ENCODE peak calls at places on chromosomes 13 and 19, in six cellular contexts. Y is fibroblast of pulmonary artery; T is CD8-positive, alpha-beta T cell; E is tibial nerve; L is ovary; W is uterus. Q is an unnamed sample.

GRCh38 chr13:27007166-27007565 is 164.4 kb downstream of the USP12 start:
- DNase-seq in Y (no peak), T (no peak), E (no peak), L (no peak), W (no peak), Q (no peak)

GRCh38 chr13:90420683-90421082 is 926.8 kb upstream of the MIR17HG start:
- DNase-seq in Y (peak), T (no peak), E (no peak), L (no peak), W (no peak), Q (no peak)

GRCh38 chr13:45441633-45442032 is 23.1 kb upstream of the COG3 start:
- DNase-seq in Y (peak), T (no peak), E (no peak), L (no peak), W (no peak), Q (no peak)

GRCh38 chr19:51460164-51460992 is 2.1 kb upstream of the SIGLEC8 start:
- DNase-seq in Y (peak), T (no peak), E (no peak), L (no peak), W (no peak), Q (no peak)

GRCh38 chr13:30648522-30649012 is 30.8 kb downstream of the USPL1 start:
- DNase-seq in Y (no peak), T (no peak), E (no peak), L (no peak), W (no peak), Q (no peak)

GRCh38 chr13:34020388-34020787 is 202.4 kb downstream of the RFC3 start:
- DNase-seq in Y (no peak), T (no peak), E (no peak), L (no peak), W (no peak), Q (no peak)

GRCh38 chr19:48713041-48713863 is 6.3 kb downstream of the MAMSTR start:
- DNase-seq in Y (no peak), T (no peak), E (no peak), L (peak), W (no peak), Q (no peak)

GRCh38 chr13:100459747-100460146 is 128.8 kb downstream of the GGACT start:
- DNase-seq in Y (no peak), T (no peak), E (no peak), L (no peak), W (no peak), Q (no peak)

GRCh38 chr13:71303144-71303543 is 563.9 kb downstream of the DACH1 start:
- DNase-seq in Y (peak), T (no peak), E (no peak), L (no peak), W (no peak), Q (no peak)

GRCh38 chr13:101978546-101979315 is 423.1 kb downstream of the FGF14 start:
- DNase-seq in Y (no peak), T (no peak), E (no peak), L (no peak), W (no peak), Q (no peak)

GRCh38 chr19:52748336-52748950 is 13.6 kb upstream of the ZNF611 start:
- DNase-seq in Y (peak), T (no peak), E (no peak), L (no peak), W (peak), Q (no peak)

GRCh38 chr13:102847272-102848234 is 1.7 kb downstream of the ERCC5 start:
- DNase-seq in Y (peak), T (no peak), E (no peak), L (no peak), W (no peak), Q (no peak)

GRCh38 chr13:20993661-20994440 is 67.5 kb downstream of the LATS2 start:
- DNase-seq in Y (peak), T (no peak), E (no peak), L (no peak), W (no peak), Q (no peak)

GRCh38 chr13:77820431-77821149 is 98.0 kb downstream of the EDNRB start:
- DNase-seq in Y (no peak), T (no peak), E (no peak), L (no peak), W (no peak), Q (no peak)
- TF ChIP-seq CTCF in Y (peak), T (no peak), E (no peak), L (no peak), W (no peak), Q (no peak)

GRCh38 chr19:47156861-47157454 is 26.3 kb downstream of the SAE1 start:
- DNase-seq in Y (no peak), T (peak), E (no peak), L (no peak), W (no peak), Q (no peak)
- H3K4me3 ChIP-seq in Y (no peak), T (peak), E (no peak), L (no peak), W (no peak), Q (no peak)

GRCh38 chr19:41959056-41960053 is at the start of gene RABAC1:
- DNase-seq in Y (peak), T (peak), E (peak), L (peak), W (peak), Q (peak)
- TF ChIP-seq CTCF in Y (peak), T (peak), E (no peak), L (no peak), W (no peak), Q (no peak)

GRCh38 chr13:49498211-49498610 is 2.5 kb downstream of the PHF11 start:
- DNase-seq in Y (no peak), T (no peak), E (no peak), L (no peak), W (no peak), Q (no peak)
- H3K4me3 ChIP-seq in Y (no peak), T (no peak), E (no peak), L (no peak), W (no peak), Q (no peak)

GRCh38 chr19:33217881-33218280 is 7.8 kb downstream of the SLC7A10 start:
- DNase-seq in Y (no peak), T (no peak), E (no peak), L (no peak), W (no peak), Q (peak)

GRCh38 chr19:33221641-33222040 is 4.0 kb downstream of the SLC7A10 start:
- DNase-seq in Y (no peak), T (no peak), E (no peak), L (no peak), W (no peak), Q (no peak)

GRCh38 chr19:33220735-33221134 is 4.9 kb downstream of the SLC7A10 start:
- DNase-seq in Y (no peak), T (no peak), E (no peak), L (no peak), W (no peak), Q (no peak)

GRCh38 chr19:33220115-33220514 is 5.5 kb downstream of the SLC7A10 start:
- DNase-seq in Y (no peak), T (no peak), E (no peak), L (no peak), W (no peak), Q (no peak)

GRCh38 chr19:33219261-33219812 is 6.3 kb downstream of the SLC7A10 start:
- DNase-seq in Y (no peak), T (no peak), E (no peak), L (no peak), W (no peak), Q (peak)
- TF ChIP-seq CTCF in Y (peak), T (no peak), E (peak), L (no peak), W (no peak), Q (no peak)

DNA sequence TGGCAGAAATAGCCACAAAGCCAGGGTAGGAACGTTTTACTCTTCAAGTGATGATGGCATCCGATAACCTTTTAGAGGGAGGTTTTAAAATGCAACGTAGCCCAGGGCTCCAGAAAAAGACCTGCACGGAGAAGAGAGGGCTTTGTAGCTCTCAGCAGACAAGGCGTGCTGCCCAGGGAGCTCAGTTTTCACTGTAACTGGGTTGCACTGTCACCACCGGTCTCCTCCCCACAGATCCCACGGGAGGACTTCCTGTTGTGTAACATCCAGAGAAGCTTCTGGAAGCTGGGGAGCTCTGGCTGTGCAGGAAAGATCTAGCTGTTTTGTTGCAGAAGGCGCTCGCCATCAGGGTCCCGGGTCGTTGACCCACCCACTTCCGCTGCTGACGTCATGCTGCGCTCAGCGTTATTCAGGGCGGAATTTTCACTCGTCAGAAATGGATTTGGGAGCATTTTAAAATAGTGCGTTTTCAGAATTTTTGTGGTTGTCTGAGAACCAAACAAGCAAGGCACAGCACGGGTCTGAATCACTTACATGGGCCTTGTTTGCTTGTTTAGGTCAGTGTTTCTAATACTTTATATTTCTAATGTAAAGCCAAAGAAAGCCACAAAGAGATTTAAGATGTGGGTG is 50.8 kb downstream of the ATP11A start:
- DNase-seq in Y (peak), T (no peak), E (peak), L (peak), W (peak), Q (peak)
- H3K4me3 ChIP-seq in Y (no peak), T (no peak), E (no peak), L (no peak), W (no peak), Q (no peak)

GRCh38 chr13:80273717-80274116 is 67.2 kb downstream of the SPRY2 start:
- DNase-seq in Y (no peak), T (no peak), E (no peak), L (no peak), W (no peak), Q (no peak)

GRCh38 chr13:80274643-80275042 is 66.3 kb downstream of the SPRY2 start:
- DNase-seq in Y (no peak), T (no peak), E (no peak), L (no peak), W (no peak), Q (no peak)

GRCh38 chr13:80278706-80279105 is 62.2 kb downstream of the SPRY2 start:
- DNase-seq in Y (no peak), T (no peak), E (no peak), L (no peak), W (no peak), Q (peak)

DNA sequence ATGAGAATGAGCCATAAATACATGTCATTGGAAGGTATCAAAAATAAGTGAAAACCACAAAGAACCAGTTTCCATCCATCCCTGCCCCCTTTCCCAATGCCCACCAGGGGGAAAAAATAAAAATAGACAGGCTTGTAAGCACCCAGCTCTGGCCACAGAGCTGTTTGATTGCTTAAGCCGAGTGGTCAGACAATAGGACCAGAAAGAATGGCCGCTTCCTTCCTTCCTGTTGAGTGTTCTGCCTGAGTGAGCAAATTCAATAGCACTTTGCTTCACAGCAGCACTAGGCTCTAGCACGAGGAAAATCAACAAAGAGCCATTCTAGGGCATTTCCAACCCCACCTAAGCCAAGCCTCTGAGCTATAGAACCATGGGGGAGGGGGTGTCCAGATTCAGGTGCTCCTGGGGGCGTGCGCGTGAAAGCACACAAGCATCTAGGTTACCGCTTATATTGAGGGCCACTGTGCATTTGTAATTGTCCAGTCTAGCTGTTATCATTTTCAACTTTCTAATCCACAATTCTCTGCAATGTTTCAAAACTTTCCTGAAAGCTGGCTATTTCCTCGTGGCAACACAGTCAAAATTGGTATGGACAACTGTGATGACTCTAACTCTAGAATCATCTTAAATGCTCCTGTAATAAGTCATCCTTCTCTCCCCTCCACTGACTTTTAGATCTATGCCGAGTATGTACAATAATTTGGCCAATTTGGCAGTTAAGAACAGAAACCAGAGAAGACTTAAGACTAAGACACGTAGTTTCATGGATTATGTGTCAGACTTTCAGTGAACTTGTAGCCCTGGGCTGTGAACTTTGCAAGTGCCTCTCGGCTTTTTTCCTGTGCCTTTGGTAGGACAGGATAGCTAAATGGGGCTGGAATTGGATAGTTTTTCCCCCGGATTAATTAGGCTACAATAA is 64.3 kb downstream of the SPRY2 start:
- DNase-seq in Y (peak), T (no peak), E (peak), L (no peak), W (no peak), Q (no peak)
- TF ChIP-seq CTCF in Y (peak), T (no peak), E (no peak), L (no peak), W (no peak), Q (no peak)

GRCh38 chr13:113495494-113496251 is 5.2 kb upstream of the DCUN1D2 start:
- DNase-seq in Y (no peak), T (no peak), E (no peak), L (no peak), W (no peak), Q (no peak)
- H3K4me3 ChIP-seq in Y (no peak), T (no peak), E (no peak), L (peak), W (no peak), Q (no peak)